ENCODE peak calls at places on chromosomes 4 and X, in four cellular contexts. U is A673, A is Peyer's patch, T is psoas muscle. I is an unnamed sample.
A peak's percentile ranks its signal among the peaks of the same experiment; 100 is the strongest.

GRCh38 chrX:9312922-9313867 is 151.7 kb upstream of the TBL1X start:
- DNase-seq in U (peak; percentile 65), A (peak; percentile 90), T (peak; percentile 36), I (peak; percentile 12)

GRCh38 chrX:40173662-40174593 is 76.2 kb upstream of the BCOR start:
- DNase-seq in U (peak; percentile 68), A (peak; percentile 73), T (peak; percentile 35), I (no peak)

GRCh38 chr4:128847074-128847724 is 37.7 kb downstream of the JADE1 start:
- DNase-seq in U (no peak), A (no peak), T (no peak), I (no peak)

GRCh38 chr4:11700751-11701226 is 272.1 kb upstream of the HS3ST1 start:
- DNase-seq in U (no peak), A (no peak), T (no peak), I (no peak)

GRCh38 chrX:31260351-31260750 is 188.5 kb upstream of the FTHL17 start:
- DNase-seq in U (no peak), A (no peak), T (no peak), I (no peak)

GRCh38 chr4:105551968-105552746 is at the start of gene ARHGEF38:
- DNase-seq in U (peak; percentile 43), A (peak; percentile 79), T (no peak), I (no peak)

GRCh38 chrX:73563740-73564073 is 710 bp downstream of the CHIC1 start:
- DNase-seq in U (peak; percentile 12), A (no peak), T (no peak), I (no peak)

GRCh38 chr4:172998527-172999469 is 169.8 kb upstream of the GALNT7 start:
- DNase-seq in U (peak; percentile 77), A (no peak), T (no peak), I (no peak)

GRCh38 chrX:23993012-23993633 is 33.9 kb downstream of the KLHL15 start:
- DNase-seq in U (no peak), A (no peak), T (no peak), I (no peak)

GRCh38 chrX:154436597-154437397 is at the start of gene GDI1:
- DNase-seq in U (peak; percentile 69), A (peak; percentile 66), T (peak; percentile 67), I (peak; percentile 72)

GRCh38 chr4:111108138-111108537 is 485.3 kb upstream of the PITX2 start:
- DNase-seq in U (no peak), A (no peak), T (no peak), I (no peak)

GRCh38 chrX:20988118-20988517 is 386.1 kb upstream of the CNKSR2 start:
- DNase-seq in U (no peak), A (no peak), T (no peak), I (no peak)

GRCh38 chrX:109922183-109922582 is 80.7 kb upstream of the TMEM164 start:
- DNase-seq in U (no peak), A (no peak), T (no peak), I (no peak)

GRCh38 chr4:31674313-31674947 is 954.3 kb downstream of the PCDH7 start:
- DNase-seq in U (peak; percentile 54), A (no peak), T (no peak), I (no peak)

GRCh38 chr4:1939664-1940509 is 68.7 kb downstream of the NSD2 start:
- DNase-seq in U (peak; percentile 17), A (no peak), T (no peak), I (no peak)

GRCh38 chr4:73800206-73800605 is 36.3 kb upstream of the CXCL6 start:
- DNase-seq in U (no peak), A (no peak), T (no peak), I (no peak)

GRCh38 chr4:4608214-4608537 is 66.3 kb upstream of the STX18 start:
- DNase-seq in U (no peak), A (no peak), T (no peak), I (no peak)

GRCh38 chr4:189090174-189090814 is 850.4 kb upstream of the FRG1 start:
- DNase-seq in U (peak; percentile 16), A (no peak), T (no peak), I (no peak)

GRCh38 chr4:114921790-114922581 is 191.4 kb downstream of the NDST4 start:
- DNase-seq in U (no peak), A (peak; percentile 46), T (no peak), I (no peak)

GRCh38 chrX:12868747-12869146 is 1.9 kb downstream of the TLR7 start:
- DNase-seq in U (no peak), A (no peak), T (no peak), I (no peak)
- H3K4me3 ChIP-seq in U (no peak overlapping the region), A (no peak overlapping the region), T (no peak overlapping the region), I (no peak overlapping the region)

DNA sequence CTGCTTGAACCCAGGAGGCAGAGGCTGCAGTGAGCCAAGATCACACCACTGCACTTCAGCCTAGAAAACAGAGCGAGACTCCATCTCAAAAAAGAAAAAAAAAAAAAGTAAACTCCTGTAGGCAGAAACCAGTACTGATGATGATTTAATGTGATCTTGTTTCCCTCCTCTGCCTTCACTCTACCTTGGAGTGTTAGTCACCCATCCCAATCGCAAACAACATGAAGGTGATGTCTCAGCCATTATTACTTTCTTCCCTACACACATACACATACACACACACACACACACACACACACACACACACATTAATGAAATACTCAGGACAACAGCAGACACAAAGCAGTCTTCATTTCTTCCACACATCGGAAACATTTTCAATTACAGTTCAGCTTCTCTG is 15.6 kb downstream of the XKRX start:
- DNase-seq in U (no peak), A (no peak), T (no peak), I (no peak)
- H3K4me1 ChIP-seq in U (no peaks in the 10 kb centered on the region), A (no peaks in the 10 kb centered on the region), T (no peaks in the 10 kb centered on the region), I (no peaks in the 10 kb centered on the region)

GRCh38 chrX:11619426-11619825 is 46.3 kb downstream of the ARHGAP6 start:
- DNase-seq in U (no peak), A (no peak), T (no peak), I (no peak)
- H3K4me3 ChIP-seq in U (no peak overlapping the region), A (no peak overlapping the region), T (no peak overlapping the region), I (no peak overlapping the region)

DNA sequence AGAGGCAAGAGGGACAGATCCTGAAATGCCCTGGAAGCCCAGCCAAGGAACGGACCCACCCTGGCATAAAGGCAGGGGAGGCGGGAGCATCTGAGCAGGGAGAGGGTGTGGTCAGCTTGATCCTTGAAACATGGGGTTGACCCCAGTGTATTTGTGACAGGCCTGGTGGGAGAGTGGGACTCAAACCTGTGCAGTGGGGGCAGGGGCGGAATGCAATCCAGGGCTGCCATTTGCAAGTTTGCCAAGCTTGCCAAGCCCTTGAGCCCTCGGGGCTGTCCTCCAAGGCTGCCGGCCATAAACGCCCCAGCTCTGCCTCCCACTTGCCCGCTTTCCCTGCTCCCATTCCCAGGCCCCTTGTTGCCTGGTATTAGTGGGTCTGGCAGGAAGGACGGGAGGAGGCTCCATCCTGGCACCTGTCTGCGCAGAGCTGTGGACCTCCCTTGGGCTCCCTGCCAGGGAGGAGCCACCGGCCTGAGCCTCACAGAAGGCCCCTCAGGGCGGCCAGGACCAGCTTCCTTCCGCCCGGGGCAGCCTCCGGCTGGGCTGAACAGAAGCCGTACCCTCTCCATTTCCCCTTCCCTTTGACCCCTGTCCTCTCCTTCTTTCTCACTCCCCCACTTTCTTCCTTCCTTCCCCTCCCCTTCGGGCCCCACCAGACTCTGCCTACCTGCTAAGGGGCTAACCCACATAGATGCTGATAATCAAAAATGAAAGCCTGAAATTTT is 661 bp downstream of the S100P start:
- DNase-seq in U (no peak), A (peak; percentile 40), T (no peak), I (peak; percentile 36)
- H3K4me1 ChIP-seq in U (no peaks in the 10 kb centered on the region), A (no peaks in the 10 kb centered on the region), T (peaks cover 16% of the 10 kb centered on the region), I (peaks cover 92% of the 10 kb centered on the region)

DNA sequence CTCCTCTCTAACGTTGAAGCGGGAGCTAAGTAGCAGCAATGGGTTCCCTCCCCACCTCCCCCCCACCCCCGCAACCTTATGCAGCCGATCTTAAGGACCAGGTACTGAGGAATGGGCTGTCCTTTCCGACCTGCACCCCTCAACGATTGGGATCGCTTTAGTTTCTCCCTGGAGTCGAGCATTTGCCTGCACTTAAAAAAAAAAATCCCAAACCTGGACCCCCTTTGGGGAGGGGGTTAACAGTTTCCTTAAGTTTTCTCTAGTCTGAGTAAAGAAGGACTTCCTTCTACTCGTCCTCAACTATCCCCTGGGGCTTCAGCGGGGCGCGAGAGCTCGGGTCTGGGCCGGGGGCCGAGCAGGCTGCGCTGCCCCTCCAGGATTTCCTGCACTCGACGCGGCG is 25.7 kb upstream of the BCORL1 start:
- DNase-seq in U (no peak), A (no peak), T (no peak), I (no peak)
- H3K4me3 ChIP-seq in U (peak overlapping the region; percentile 43), A (peak overlapping the region; percentile 40), T (peak overlapping the region; percentile 61), I (no peak overlapping the region)

I was measured in naive thymus-derived CD4-positive, alpha-beta T cell.